ENCODE peak calls at places on chromosome 12, in eight cellular contexts. M, N, W, P, I, C, D and L are unnamed samples.

GRCh38 chr12:67630373-67631088 is 18.0 kb upstream of the DYRK2 start:
- DNase-seq in M (peak; percentile 13), N (no peak), W (no peak), P (no peak), I (no peak), C (peak; percentile 15), D (peak; percentile 21), L (peak; percentile 6)

GRCh38 chr12:26317942-26318565 is 122.7 kb downstream of the SSPN start:
- DNase-seq in M (peak; percentile 83), N (no peak), W (no peak), P (peak; percentile 40), I (no peak), C (no peak), D (no peak), L (no peak)

GRCh38 chr12:131904346-131904745 is 9.9 kb downstream of the ULK1 start:
- DNase-seq in M (no peak), N (no peak), W (no peak), P (no peak), I (no peak), C (no peak), D (no peak), L (no peak)

GRCh38 chr12:93990832-93991748 is 157.3 kb upstream of the PLXNC1 start:
- DNase-seq in M (peak; percentile 62), N (no peak), W (no peak), P (no peak), I (peak; percentile 11), C (peak; percentile 14), D (peak; percentile 41), L (peak; percentile 37)

GRCh38 chr12:77104792-77105191 is 39.4 kb upstream of the E2F7 start:
- DNase-seq in M (no peak), N (no peak), W (no peak), P (no peak), I (no peak), C (no peak), D (no peak), L (no peak)

GRCh38 chr12:10759657-10760056 is 36.5 kb upstream of the YBX3 start:
- DNase-seq in M (no peak), N (no peak), W (no peak), P (no peak), I (no peak), C (no peak), D (no peak), L (no peak)

GRCh38 chr12:6825398-6826124 is 2.6 kb upstream of the P3H3 start:
- DNase-seq in M (peak; percentile 82), N (peak; percentile 95), W (peak; percentile 96), P (peak; percentile 96), I (peak; percentile 39), C (peak; percentile 92), D (peak; percentile 89), L (peak; percentile 95)

GRCh38 chr12:132600048-132601032 is 10.0 kb downstream of the LRCOL1 start:
- DNase-seq in M (peak; percentile 65), N (peak; percentile 76), W (no peak), P (peak; percentile 81), I (no peak), C (peak; percentile 91), D (peak; percentile 76), L (peak; percentile 77)

GRCh38 chr12:2633176-2633824 is 161.5 kb upstream of the FKBP4 start:
- DNase-seq in M (no peak), N (no peak), W (no peak), P (no peak), I (no peak), C (no peak), D (no peak), L (no peak)

GRCh38 chr12:110555509-110556406 is 27.4 kb downstream of the PPTC7 start:
- DNase-seq in M (peak; percentile 77), N (no peak), W (no peak), P (no peak), I (peak; percentile 74), C (no peak), D (no peak), L (no peak)

GRCh38 chr12:31578632-31579031 is 12.3 kb downstream of the DENND5B start:
- DNase-seq in M (peak; percentile 22), N (no peak), W (no peak), P (no peak), I (no peak), C (no peak), D (no peak), L (no peak)

GRCh38 chr12:3122841-3123678 is 45.9 kb downstream of the TSPAN9 start:
- DNase-seq in M (peak; percentile 81), N (no peak), W (no peak), P (no peak), I (peak; percentile 43), C (peak; percentile 74), D (peak; percentile 67), L (no peak)

GRCh38 chr12:9391751-9392240 is 183.6 kb upstream of the PZP start:
- DNase-seq in M (no peak), N (no peak), W (no peak), P (no peak), I (no peak), C (no peak), D (no peak), L (no peak)

DNA sequence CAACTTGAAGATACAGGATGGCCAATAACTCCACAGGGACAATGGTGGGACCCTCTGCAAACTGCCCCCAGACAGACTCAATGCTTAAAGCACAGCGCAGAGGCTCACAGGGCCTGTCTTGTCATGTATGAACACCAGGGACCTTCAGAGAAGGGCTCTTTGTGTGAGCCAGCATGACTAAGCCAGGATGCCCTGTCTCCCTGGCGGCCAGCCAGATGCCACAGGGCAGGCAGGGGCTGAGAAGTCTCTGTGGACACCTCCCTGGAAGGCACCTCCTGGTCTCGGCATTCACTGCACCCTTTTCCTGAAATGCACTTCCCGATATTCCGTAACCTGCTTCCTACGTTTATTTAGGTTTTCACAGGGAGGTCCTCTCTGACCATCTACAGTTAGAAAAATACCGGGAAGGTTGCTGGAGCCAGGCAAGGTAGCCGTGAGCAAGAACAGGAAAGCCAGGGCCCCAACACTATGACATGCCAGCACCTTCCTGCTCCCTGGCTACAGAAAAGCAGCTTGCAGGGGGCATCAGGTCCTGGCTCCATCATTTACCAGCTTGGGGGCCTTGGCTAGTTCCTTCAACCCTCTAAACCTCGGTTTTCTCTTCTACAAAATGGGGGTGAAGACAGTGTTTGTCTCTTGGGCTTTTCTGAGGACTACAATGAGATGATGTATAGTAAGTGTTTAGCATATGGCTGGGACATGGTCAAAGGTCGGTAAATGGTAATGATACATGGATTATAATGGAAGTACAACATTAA is 65.0 kb downstream of the PITPNM2 start:
- DNase-seq in M (peak; percentile 36), N (peak; percentile 96), W (peak; percentile 87), P (no peak), I (no peak), C (peak; percentile 54), D (peak; percentile 69), L (no peak)
- TF ChIP-seq CTCF in M (no peak), N (no peak), W (no peak), P (no peak), I (peak; percentile 5), C (no peak), D (no peak), L (no peak)

GRCh38 chr12:79933580-79934264 is 1.2 kb downstream of the PPP1R12A start:
- DNase-seq in M (peak; percentile 39), N (no peak), W (no peak), P (no peak), I (no peak), C (peak; percentile 14), D (no peak), L (peak; percentile 13)

GRCh38 chr12:79935624-79936040 is 735 bp upstream of the PPP1R12A start:
- DNase-seq in M (peak; percentile 67), N (no peak), W (no peak), P (peak; percentile 17), I (no peak), C (peak; percentile 2), D (no peak), L (no peak)

GRCh38 chr12:79934309-79935020 is 432 bp downstream of the PPP1R12A start:
- DNase-seq in M (no peak), N (peak; percentile 19), W (no peak), P (no peak), I (no peak), C (peak; percentile 67), D (no peak), L (no peak)

GRCh38 chr12:79936670-79937069 is 1.8 kb upstream of the PPP1R12A start:
- DNase-seq in M (no peak), N (no peak), W (no peak), P (no peak), I (no peak), C (no peak), D (no peak), L (no peak)

GRCh38 chr12:79935021-79935623 is at the start of gene PPP1R12A:
- DNase-seq in M (peak; percentile 99), N (peak; percentile 81), W (peak; percentile 99), P (peak; percentile 89), I (peak; percentile 89), C (peak; percentile 94), D (peak; percentile 98), L (peak; percentile 94)
- TF ChIP-seq CTCF in M (no peak), N (no peak), W (peak; percentile 12), P (no peak), I (no peak), C (no peak), D (peak; percentile 16), L (no peak)

GRCh38 chr12:92046557-92046956 is 99.1 kb downstream of the BTG1 start:
- DNase-seq in M (no peak), N (no peak), W (no peak), P (no peak), I (no peak), C (no peak), D (no peak), L (no peak)

GRCh38 chr12:92045852-92046251 is 99.8 kb downstream of the BTG1 start:
- DNase-seq in M (no peak), N (no peak), W (no peak), P (no peak), I (no peak), C (no peak), D (no peak), L (no peak)

GRCh38 chr12:92042791-92043531 is 102.7 kb downstream of the BTG1 start:
- DNase-seq in M (no peak), N (no peak), W (no peak), P (no peak), I (no peak), C (no peak), D (no peak), L (no peak)

GRCh38 chr12:92041742-92042141 is 103.9 kb downstream of the BTG1 start:
- DNase-seq in M (no peak), N (no peak), W (no peak), P (no peak), I (no peak), C (no peak), D (no peak), L (no peak)

GRCh38 chr12:92044435-92044834 is 101.2 kb downstream of the BTG1 start:
- DNase-seq in M (no peak), N (no peak), W (no peak), P (no peak), I (no peak), C (no peak), D (no peak), L (no peak)
- TF ChIP-seq CTCF in M (no peak), N (no peak), W (no peak), P (no peak), I (no peak), C (no peak), D (no peak), L (no peak)

DNA sequence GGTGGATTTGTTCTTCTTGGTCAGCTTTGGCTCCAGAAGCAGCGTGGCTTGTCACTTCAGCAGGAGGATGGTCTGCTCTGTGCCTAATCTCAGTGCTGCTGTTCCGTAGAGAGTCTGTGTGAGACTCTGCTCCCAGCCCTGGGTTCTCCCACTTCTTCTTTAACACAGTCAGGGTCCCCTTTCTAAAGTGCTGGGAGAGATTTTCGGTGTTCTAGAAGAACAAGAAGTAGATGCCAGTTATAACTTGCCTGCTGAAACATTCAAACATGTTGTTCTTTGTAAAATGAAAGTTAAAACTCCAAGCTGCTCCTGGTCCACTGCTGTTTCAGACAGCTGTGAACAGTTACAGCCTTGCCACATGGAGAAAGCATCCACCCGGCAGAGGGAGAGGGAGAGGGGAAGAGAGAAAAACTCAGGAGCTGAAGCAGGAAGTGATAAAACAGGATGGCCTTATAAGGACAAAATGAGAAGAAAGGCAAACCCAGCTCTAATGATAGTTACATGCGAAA is 55.2 kb upstream of the CERS5 start:
- DNase-seq in M (peak; percentile 91), N (no peak), W (peak; percentile 87), P (peak; percentile 45), I (peak; percentile 77), C (peak; percentile 73), D (no peak), L (peak; percentile 47)
- TF ChIP-seq CTCF in M (peak; percentile 50), N (no peak), W (peak; percentile 52), P (no peak), I (peak; percentile 51), C (peak; percentile 42), D (peak; percentile 19), L (no peak)